ENCODE peak calls at places on chromosome 14, in nine cellular contexts. One of them, this sample, is unnamed.

GRCh38 chr14:24927809-24928208 is 122.1 kb downstream of the STXBP6 start:
- DNase-seq in NCI-H2227 treated with DMSO at 0.1 percent for 48 hours: no peak
- DNase-seq in activated CD4-positive, CD25-positive, alpha-beta regulatory T cell treated with anti-CD3 and anti-CD28 coated beads, Interleukin-2, amount 50 U/mL, for 16 hours: no peak
- DNase-seq in stromal cell of bone marrow: no peak
- DNase-seq in left ventricle myocardium inferior: no peak
- DNase-seq in left colon: no peak
- DNase-seq in NCI-H1436: no peak
- DNase-seq in stomach: no peak
- DNase-seq in naive thymus-derived CD8-positive, alpha-beta T cell: no peak
- DNase-seq in this sample: no peak

GRCh38 chr14:32662234-32662633 is 276.4 kb upstream of the NPAS3 start:
- DNase-seq in NCI-H2227 treated with DMSO at 0.1 percent for 48 hours: no peak
- DNase-seq in activated CD4-positive, CD25-positive, alpha-beta regulatory T cell treated with anti-CD3 and anti-CD28 coated beads, Interleukin-2, amount 50 U/mL, for 16 hours: no peak
- DNase-seq in stromal cell of bone marrow: peak; percentile 36
- DNase-seq in left ventricle myocardium inferior: no peak
- DNase-seq in left colon: no peak
- DNase-seq in NCI-H1436: no peak
- DNase-seq in stomach: no peak
- DNase-seq in naive thymus-derived CD8-positive, alpha-beta T cell: no peak
- DNase-seq in this sample: no peak

GRCh38 chr14:93009471-93010117 is 86.6 kb downstream of the CHGA start:
- DNase-seq in NCI-H2227 treated with DMSO at 0.1 percent for 48 hours: no peak
- DNase-seq in activated CD4-positive, CD25-positive, alpha-beta regulatory T cell treated with anti-CD3 and anti-CD28 coated beads, Interleukin-2, amount 50 U/mL, for 16 hours: no peak
- DNase-seq in stromal cell of bone marrow: peak; percentile 21
- DNase-seq in left ventricle myocardium inferior: peak; percentile 65
- DNase-seq in left colon: no peak
- DNase-seq in NCI-H1436: no peak
- DNase-seq in stomach: no peak
- DNase-seq in naive thymus-derived CD8-positive, alpha-beta T cell: no peak
- DNase-seq in this sample: no peak

GRCh38 chr14:75989134-75989533 is 3.6 kb downstream of the IFT43 start:
- DNase-seq in NCI-H2227 treated with DMSO at 0.1 percent for 48 hours: no peak
- DNase-seq in activated CD4-positive, CD25-positive, alpha-beta regulatory T cell treated with anti-CD3 and anti-CD28 coated beads, Interleukin-2, amount 50 U/mL, for 16 hours: no peak
- DNase-seq in stromal cell of bone marrow: peak; percentile 86
- DNase-seq in left ventricle myocardium inferior: no peak
- DNase-seq in left colon: no peak
- DNase-seq in NCI-H1436: no peak
- DNase-seq in stomach: no peak
- DNase-seq in naive thymus-derived CD8-positive, alpha-beta T cell: no peak
- DNase-seq in this sample: no peak

GRCh38 chr14:44979740-44980346 is 17.9 kb downstream of the TOGARAM1 start:
- DNase-seq in NCI-H2227 treated with DMSO at 0.1 percent for 48 hours: no peak
- DNase-seq in activated CD4-positive, CD25-positive, alpha-beta regulatory T cell treated with anti-CD3 and anti-CD28 coated beads, Interleukin-2, amount 50 U/mL, for 16 hours: no peak
- DNase-seq in stromal cell of bone marrow: no peak
- DNase-seq in left ventricle myocardium inferior: peak; percentile 63
- DNase-seq in left colon: peak; percentile 43
- DNase-seq in NCI-H1436: no peak
- DNase-seq in stomach: peak; percentile 72
- DNase-seq in naive thymus-derived CD8-positive, alpha-beta T cell: no peak
- DNase-seq in this sample: no peak

GRCh38 chr14:88482524-88482923 is 72.3 kb downstream of the PTPN21 start:
- DNase-seq in NCI-H2227 treated with DMSO at 0.1 percent for 48 hours: no peak
- DNase-seq in activated CD4-positive, CD25-positive, alpha-beta regulatory T cell treated with anti-CD3 and anti-CD28 coated beads, Interleukin-2, amount 50 U/mL, for 16 hours: no peak
- DNase-seq in stromal cell of bone marrow: no peak
- DNase-seq in left ventricle myocardium inferior: no peak
- DNase-seq in left colon: no peak
- DNase-seq in NCI-H1436: no peak
- DNase-seq in stomach: no peak
- DNase-seq in naive thymus-derived CD8-positive, alpha-beta T cell: no peak
- DNase-seq in this sample: no peak

GRCh38 chr14:68506645-68507405 is 286.0 kb downstream of the ZFP36L1 start:
- DNase-seq in NCI-H2227 treated with DMSO at 0.1 percent for 48 hours: no peak
- DNase-seq in activated CD4-positive, CD25-positive, alpha-beta regulatory T cell treated with anti-CD3 and anti-CD28 coated beads, Interleukin-2, amount 50 U/mL, for 16 hours: no peak
- DNase-seq in stromal cell of bone marrow: no peak
- DNase-seq in left ventricle myocardium inferior: no peak
- DNase-seq in left colon: peak; percentile 26
- DNase-seq in NCI-H1436: no peak
- DNase-seq in stomach: peak; percentile 57
- DNase-seq in naive thymus-derived CD8-positive, alpha-beta T cell: no peak
- DNase-seq in this sample: no peak

GRCh38 chr14:51430600-51430999 is 190.6 kb downstream of the TMX1 start:
- DNase-seq in NCI-H2227 treated with DMSO at 0.1 percent for 48 hours: no peak
- DNase-seq in activated CD4-positive, CD25-positive, alpha-beta regulatory T cell treated with anti-CD3 and anti-CD28 coated beads, Interleukin-2, amount 50 U/mL, for 16 hours: no peak
- DNase-seq in stromal cell of bone marrow: no peak
- DNase-seq in left ventricle myocardium inferior: no peak
- DNase-seq in left colon: no peak
- DNase-seq in NCI-H1436: peak; percentile 15
- DNase-seq in stomach: no peak
- DNase-seq in naive thymus-derived CD8-positive, alpha-beta T cell: no peak
- DNase-seq in this sample: no peak

GRCh38 chr14:63770187-63770807 is 42.4 kb upstream of the SGPP1 start:
- DNase-seq in NCI-H2227 treated with DMSO at 0.1 percent for 48 hours: no peak
- DNase-seq in activated CD4-positive, CD25-positive, alpha-beta regulatory T cell treated with anti-CD3 and anti-CD28 coated beads, Interleukin-2, amount 50 U/mL, for 16 hours: peak; percentile 9
- DNase-seq in stromal cell of bone marrow: peak; percentile 43
- DNase-seq in left ventricle myocardium inferior: no peak
- DNase-seq in left colon: peak; percentile 65
- DNase-seq in NCI-H1436: no peak
- DNase-seq in stomach: peak; percentile 54
- DNase-seq in naive thymus-derived CD8-positive, alpha-beta T cell: peak; percentile 52
- DNase-seq in this sample: peak; percentile 43

GRCh38 chr14:100895411-100895810 is 8.1 kb downstream of the RTL1 start:
- DNase-seq in NCI-H2227 treated with DMSO at 0.1 percent for 48 hours: no peak
- DNase-seq in activated CD4-positive, CD25-positive, alpha-beta regulatory T cell treated with anti-CD3 and anti-CD28 coated beads, Interleukin-2, amount 50 U/mL, for 16 hours: no peak
- DNase-seq in stromal cell of bone marrow: no peak
- DNase-seq in left ventricle myocardium inferior: no peak
- DNase-seq in left colon: no peak
- DNase-seq in NCI-H1436: no peak
- DNase-seq in stomach: no peak
- DNase-seq in naive thymus-derived CD8-positive, alpha-beta T cell: no peak
- DNase-seq in this sample: no peak

GRCh38 chr14:77026166-77026929 is 2.2 kb downstream of the IRF2BPL start:
- DNase-seq in NCI-H2227 treated with DMSO at 0.1 percent for 48 hours: peak; percentile 15
- DNase-seq in activated CD4-positive, CD25-positive, alpha-beta regulatory T cell treated with anti-CD3 and anti-CD28 coated beads, Interleukin-2, amount 50 U/mL, for 16 hours: no peak
- DNase-seq in stromal cell of bone marrow: no peak
- DNase-seq in left ventricle myocardium inferior: peak; percentile 49
- DNase-seq in left colon: peak; percentile 60
- DNase-seq in NCI-H1436: no peak
- DNase-seq in stomach: peak; percentile 52
- DNase-seq in naive thymus-derived CD8-positive, alpha-beta T cell: no peak
- DNase-seq in this sample: no peak